ENCODE peak calls at places on chromosomes 2 and 18, in seven cellular contexts. M, N, K, P, Z, W and Q are unnamed samples.

GRCh38 chr2:191935247-191935646 is 88.4 kb upstream of the CAVIN2 start:
- DNase-seq in M (no peak), N (no peak), K (no peak), P (no peak), Z (no peak), W (no peak), Q (no peak)

GRCh38 chr2:169361706-169362345 is 508 bp downstream of the LRP2 start:
- DNase-seq in M (no peak), N (peak), K (no peak), P (no peak), Z (no peak), W (no peak), Q (peak)

GRCh38 chr18:28013064-28013463 is 163.9 kb downstream of the CDH2 start:
- DNase-seq in M (no peak), N (no peak), K (no peak), P (no peak), Z (peak), W (no peak), Q (peak)

GRCh38 chr2:219469186-219469724 is 29.4 kb upstream of the GMPPA start:
- DNase-seq in M (no peak), N (no peak), K (peak), P (no peak), Z (peak), W (no peak), Q (no peak)

GRCh38 chr2:24571828-24572442 is 80.9 kb downstream of the NCOA1 start:
- DNase-seq in M (no peak), N (no peak), K (no peak), P (no peak), Z (no peak), W (no peak), Q (no peak)

GRCh38 chr2:91477731-91478672 is 2786.5 kb downstream of the RPIA start:
- DNase-seq in M (no peak), N (peak), K (no peak), P (no peak), Z (no peak), W (no peak), Q (no peak)

GRCh38 chr2:45987856-45988255 is 309.4 kb upstream of the EPAS1 start:
- DNase-seq in M (no peak), N (no peak), K (no peak), P (no peak), Z (no peak), W (no peak), Q (no peak)

GRCh38 chr2:2845796-2846315 is 514.8 kb upstream of the MYT1L start:
- DNase-seq in M (no peak), N (no peak), K (no peak), P (no peak), Z (no peak), W (no peak), Q (no peak)

GRCh38 chr2:120847700-120848321 is 112.1 kb downstream of the GLI2 start:
- DNase-seq in M (no peak), N (peak), K (no peak), P (no peak), Z (no peak), W (no peak), Q (no peak)

GRCh38 chr2:188346059-188346458 is 54.4 kb downstream of the GULP1 start:
- DNase-seq in M (no peak), N (no peak), K (no peak), P (no peak), Z (no peak), W (no peak), Q (no peak)

GRCh38 chr18:76619342-76620315 is 124.6 kb upstream of the ZNF516 start:
- DNase-seq in M (no peak), N (no peak), K (no peak), P (no peak), Z (no peak), W (no peak), Q (no peak)

GRCh38 chr2:171013851-171014250 is 84.8 kb downstream of the GORASP2 start:
- DNase-seq in M (no peak), N (no peak), K (no peak), P (no peak), Z (no peak), W (no peak), Q (no peak)

GRCh38 chr2:42838133-42838532 is 45.8 kb upstream of the HAAO start:
- DNase-seq in M (no peak), N (no peak), K (no peak), P (no peak), Z (no peak), W (no peak), Q (no peak)

DNA sequence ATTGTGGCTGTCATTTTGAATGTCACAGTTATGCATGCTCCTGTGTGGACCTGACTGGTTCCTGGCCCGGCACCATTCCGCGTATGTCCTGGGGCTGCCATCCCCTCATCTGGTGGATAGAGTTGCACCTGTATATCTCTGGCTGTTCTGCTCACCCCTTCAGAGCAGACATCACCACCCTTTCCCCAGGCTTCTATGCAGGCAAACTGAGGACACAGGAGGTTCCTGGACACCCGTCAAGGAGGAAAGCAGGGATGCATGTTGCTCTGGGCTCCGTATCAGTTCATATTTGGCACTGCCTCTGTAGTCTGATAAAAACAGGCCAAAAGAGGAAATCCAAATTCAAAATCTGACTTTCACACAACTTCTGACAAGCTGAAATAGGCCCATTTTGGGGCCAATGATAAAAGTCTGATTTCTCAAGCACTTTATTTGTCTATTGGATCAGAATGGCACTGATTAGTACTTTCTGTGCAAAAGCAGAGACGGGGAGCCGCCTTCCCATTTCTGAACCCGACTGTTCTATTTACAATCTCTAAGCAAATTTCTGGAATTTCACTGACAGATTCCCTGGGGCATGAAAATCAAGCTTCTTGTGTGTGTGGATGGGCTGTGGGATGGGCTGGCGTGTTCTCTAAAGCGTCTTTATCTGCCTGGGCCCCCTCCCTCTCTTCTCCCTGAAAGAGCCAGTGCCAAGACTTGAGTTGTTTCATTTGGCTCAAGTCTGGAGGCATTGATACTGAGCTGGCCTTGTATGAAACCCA is 96.9 kb downstream of the SETBP1 start:
- DNase-seq in M (no peak), N (no peak), K (no peak), P (no peak), Z (no peak), W (no peak), Q (no peak)
- TF ChIP-seq JUND in M (no peak), N (no peak), K (no peak), P (no peak), Z (no peak), W (no peak), Q (no peak)

GRCh38 chr18:79605481-79605880 is 74.1 kb upstream of the CTDP1 start:
- DNase-seq in M (no peak), N (no peak), K (no peak), P (no peak), Z (no peak), W (no peak), Q (no peak)
- TF ChIP-seq JUND in M (no peak), N (no peak), K (no peak), P (no peak), Z (no peak), W (no peak), Q (no peak)

GRCh38 chr2:239935789-239936758 is 89.1 kb downstream of the NDUFA10 start:
- DNase-seq in M (no peak), N (no peak), K (no peak), P (no peak), Z (peak), W (no peak), Q (no peak)

GRCh38 chr2:239938651-239939486 is 86.3 kb downstream of the NDUFA10 start:
- DNase-seq in M (no peak), N (no peak), K (no peak), P (no peak), Z (no peak), W (no peak), Q (no peak)

GRCh38 chr2:239934571-239935171 is 90.5 kb downstream of the NDUFA10 start:
- DNase-seq in M (peak), N (peak), K (peak), P (no peak), Z (peak), W (peak), Q (peak)

GRCh38 chr2:239937866-239938640 is 87.1 kb downstream of the NDUFA10 start:
- DNase-seq in M (no peak), N (no peak), K (no peak), P (no peak), Z (no peak), W (no peak), Q (no peak)

GRCh38 chr2:239936838-239937581 is 88.1 kb downstream of the NDUFA10 start:
- DNase-seq in M (no peak), N (no peak), K (no peak), P (no peak), Z (no peak), W (no peak), Q (no peak)
- TF ChIP-seq JUND in M (no peak), N (no peak), K (no peak), P (no peak), Z (no peak), W (no peak), Q (no peak)

DNA sequence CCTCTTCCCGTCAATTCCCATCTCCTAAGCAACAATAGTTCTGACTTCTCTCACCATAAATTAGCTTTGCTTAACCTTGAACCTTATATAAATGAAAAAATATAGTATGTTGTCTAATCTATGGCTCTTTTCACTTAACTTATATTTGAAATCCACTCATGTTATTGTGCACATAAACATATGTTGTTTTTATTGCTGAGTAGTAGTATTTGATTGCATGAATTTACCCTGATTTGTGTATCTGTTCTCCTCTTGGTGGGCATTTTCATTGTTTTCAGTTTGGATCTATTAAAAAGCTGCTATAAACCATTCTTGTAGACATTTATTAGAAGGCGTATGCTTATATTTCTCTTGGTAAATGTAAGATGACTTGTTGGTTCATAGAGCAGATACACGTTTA is 874.3 kb upstream of the ZEB2 start:
- DNase-seq in M (no peak), N (no peak), K (no peak), P (no peak), Z (no peak), W (no peak), Q (no peak)
- TF ChIP-seq JUND in M (no peak), N (no peak), K (no peak), P (no peak), Z (no peak), W (no peak), Q (no peak)

DNA sequence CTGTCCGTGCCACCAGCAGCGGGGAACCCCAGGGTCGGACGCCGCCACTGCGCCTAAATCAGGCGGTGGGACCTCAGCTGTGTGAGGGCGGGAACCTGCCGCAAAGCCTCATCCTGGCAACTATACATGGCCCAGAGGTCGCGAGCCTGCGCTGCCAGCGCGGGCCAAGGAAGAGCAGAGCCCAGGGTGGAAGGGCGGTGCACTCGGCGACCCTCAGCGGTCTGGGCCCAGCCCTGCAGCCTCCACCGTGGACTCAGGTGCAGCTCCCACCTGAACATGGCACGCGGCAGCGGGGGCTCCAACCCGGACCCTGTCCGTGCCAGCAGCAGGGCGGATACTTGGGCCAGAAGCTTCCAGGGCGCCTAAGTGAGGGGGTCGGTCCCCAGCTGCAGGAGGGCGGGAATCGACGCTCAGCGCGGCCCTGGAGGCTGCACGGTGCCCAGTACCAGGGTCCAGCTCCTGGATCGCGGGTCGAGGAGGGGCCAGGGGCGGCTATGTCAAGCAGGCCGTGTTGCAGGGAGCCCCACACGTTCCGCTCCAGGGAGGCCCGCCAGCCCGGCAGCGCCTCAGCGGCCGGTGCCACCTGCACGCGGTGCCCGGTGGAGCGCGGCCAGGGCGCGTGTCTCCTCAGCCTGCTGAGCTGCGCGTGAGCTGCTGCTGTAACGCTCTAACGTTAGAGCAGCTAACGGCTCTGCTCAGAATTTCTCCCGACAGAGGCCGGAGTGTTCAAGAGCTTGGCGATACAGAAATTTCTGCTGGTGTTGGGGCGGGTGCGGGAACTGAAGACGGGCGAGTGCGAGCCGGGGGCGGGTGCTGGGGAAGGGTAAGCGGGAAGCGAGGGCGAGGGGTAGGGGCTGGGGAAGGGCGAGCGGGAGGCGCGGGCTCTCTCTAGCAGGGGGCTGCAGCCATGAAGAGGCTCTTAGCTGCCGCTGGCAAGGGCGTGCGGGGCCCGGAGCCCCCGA is at the start of gene ANKRD30B:
- DNase-seq in M (no peak), N (peak), K (no peak), P (no peak), Z (no peak), W (no peak), Q (no peak)
- TF ChIP-seq JUND in M (no peak), N (no peak), K (no peak), P (no peak), Z (no peak), W (no peak), Q (no peak)

GRCh38 chr2:27955762-27956161 is 65.2 kb downstream of the BABAM2 start:
- DNase-seq in M (no peak), N (no peak), K (no peak), P (no peak), Z (no peak), W (no peak), Q (no peak)

GRCh38 chr2:27958711-27959378 is 68.3 kb downstream of the BABAM2 start:
- DNase-seq in M (no peak), N (no peak), K (no peak), P (no peak), Z (no peak), W (no peak), Q (no peak)

GRCh38 chr2:27954771-27955384 is 64.3 kb downstream of the BABAM2 start:
- DNase-seq in M (no peak), N (no peak), K (no peak), P (peak), Z (peak), W (no peak), Q (no peak)

GRCh38 chr2:27959496-27959895 is 69.0 kb downstream of the BABAM2 start:
- DNase-seq in M (no peak), N (no peak), K (no peak), P (no peak), Z (peak), W (no peak), Q (no peak)

DNA sequence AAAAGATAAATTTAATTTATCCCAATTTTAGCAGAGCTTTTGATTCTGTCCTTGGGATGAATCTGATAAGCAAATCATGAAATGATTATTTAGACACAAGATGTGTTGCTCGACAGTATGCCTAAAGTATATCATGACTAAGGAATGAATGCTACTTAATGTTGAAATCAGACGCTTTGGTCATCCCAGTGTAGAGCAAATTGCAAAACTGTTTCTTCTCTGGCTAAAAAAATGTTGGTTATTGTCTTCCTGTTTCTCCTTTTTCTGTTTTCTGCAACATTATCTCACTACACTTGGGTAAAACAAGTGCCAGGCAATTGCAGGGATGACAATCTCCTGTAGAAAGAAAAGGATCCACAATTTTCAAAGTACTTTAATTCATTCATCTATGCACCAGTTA is 66.4 kb downstream of the BABAM2 start:
- DNase-seq in M (no peak), N (no peak), K (no peak), P (no peak), Z (no peak), W (no peak), Q (no peak)
- TF ChIP-seq JUND in M (no peak), N (no peak), K (no peak), P (no peak), Z (no peak), W (no peak), Q (no peak)

GRCh38 chr18:32300914-32301313 is 111.1 kb downstream of the MEP1B start:
- DNase-seq in M (no peak), N (no peak), K (no peak), P (no peak), Z (no peak), W (no peak), Q (no peak)
- TF ChIP-seq JUND in M (no peak), N (peak), K (no peak), P (no peak), Z (no peak), W (no peak), Q (no peak)

GRCh38 chr18:68121826-68122225 is 593.1 kb downstream of the TMX3 start:
- DNase-seq in M (no peak), N (no peak), K (no peak), P (no peak), Z (no peak), W (no peak), Q (no peak)

DNA sequence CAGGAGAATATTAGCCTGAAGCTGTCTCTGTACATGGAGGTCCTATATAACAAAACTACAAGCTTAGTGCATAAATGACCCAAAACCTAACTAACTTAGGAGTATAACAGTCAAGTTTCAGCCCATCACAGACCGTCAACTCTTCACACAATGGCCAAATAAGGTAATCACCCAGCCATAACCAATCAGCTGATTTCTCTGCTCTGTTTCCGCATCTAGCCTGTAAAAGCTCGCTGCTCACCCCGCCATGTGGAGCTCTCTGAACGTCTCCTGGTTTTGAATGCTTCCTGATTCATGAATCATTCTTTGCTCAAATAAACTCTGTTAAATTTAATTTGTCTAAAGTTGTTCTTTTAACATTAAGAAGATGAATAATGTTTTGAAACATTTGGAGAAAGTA is 593.6 kb downstream of the TMX3 start:
- DNase-seq in M (no peak), N (no peak), K (no peak), P (no peak), Z (no peak), W (no peak), Q (peak)
- TF ChIP-seq JUND in M (no peak), N (no peak), K (no peak), P (no peak), Z (no peak), W (no peak), Q (no peak)

GRCh38 chr2:237437566-237437965 is 23.6 kb upstream of the COL6A3 start:
- DNase-seq in M (no peak), N (no peak), K (no peak), P (no peak), Z (no peak), W (no peak), Q (no peak)
- TF ChIP-seq JUND in M (no peak), N (no peak), K (no peak), P (no peak), Z (no peak), W (no peak), Q (no peak)